ENCODE peak calls at places on chromosomes 6 and 20, in five cellular contexts. M, S, Z, I and T are unnamed samples.

GRCh38 chr6:32854376-32855178 is 585 bp downstream of the PSMB9 start:
- DNase-seq in M (no peak), S (no peak), Z (no peak), I (no peak), T (no peak)

GRCh38 chr6:100307561-100307960 is 157.2 kb downstream of the SIM1 start:
- DNase-seq in M (no peak), S (no peak), Z (no peak), I (peak), T (no peak)

GRCh38 chr6:8535505-8535904 is 100.2 kb upstream of the SLC35B3 start:
- DNase-seq in M (no peak), S (no peak), Z (no peak), I (peak), T (no peak)

GRCh38 chr20:46827718-46828458 is 66.8 kb upstream of the EYA2 start:
- DNase-seq in M (no peak), S (no peak), Z (no peak), I (no peak), T (no peak)

GRCh38 chr6:111478749-111479148 is 4.3 kb downstream of the REV3L start:
- DNase-seq in M (no peak), S (no peak), Z (peak), I (peak), T (no peak)

GRCh38 chr20:64156136-64156885 is 7.9 kb upstream of the MYT1 start:
- DNase-seq in M (no peak), S (no peak), Z (no peak), I (no peak), T (no peak)

GRCh38 chr6:138155443-138155842 is 6.3 kb upstream of the ARFGEF3 start:
- DNase-seq in M (no peak), S (no peak), Z (no peak), I (no peak), T (no peak)

GRCh38 chr20:17875981-17876385 is 92.6 kb downstream of the SNX5 start:
- DNase-seq in M (no peak), S (no peak), Z (no peak), I (no peak), T (no peak)

GRCh38 chr20:25247100-25247665 is 702 bp upstream of the PYGB start:
- DNase-seq in M (peak), S (no peak), Z (no peak), I (peak), T (peak)

GRCh38 chr20:48697845-48698491 is 129.8 kb downstream of the PREX1 start:
- DNase-seq in M (peak), S (peak), Z (peak), I (peak), T (no peak)

GRCh38 chr6:73139681-73140080 is 85.6 kb downstream of the KHDC1L start:
- DNase-seq in M (no peak), S (no peak), Z (no peak), I (no peak), T (no peak)

GRCh38 chr6:41648070-41648585 is 9.9 kb downstream of the MDFI start:
- DNase-seq in M (no peak), S (no peak), Z (no peak), I (no peak), T (no peak)

GRCh38 chr20:49989234-49990065 is 6.7 kb downstream of the SNAI1 start:
- DNase-seq in M (no peak), S (no peak), Z (peak), I (no peak), T (no peak)

GRCh38 chr20:24798930-24799705 is 150.0 kb upstream of the CST7 start:
- DNase-seq in M (no peak), S (no peak), Z (peak), I (no peak), T (no peak)

GRCh38 chr6:6434723-6435122 is 114.3 kb upstream of the F13A1 start:
- DNase-seq in M (no peak), S (no peak), Z (no peak), I (no peak), T (no peak)

GRCh38 chr6:158047120-158047518 is 65.5 kb downstream of the SYNJ2 start:
- DNase-seq in M (no peak), S (no peak), Z (peak), I (no peak), T (no peak)

GRCh38 chr6:133621751-133622150 is 267.2 kb upstream of the TCF21 start:
- DNase-seq in M (no peak), S (no peak), Z (no peak), I (peak), T (no peak)

GRCh38 chr6:157281570-157281969 is 41.7 kb downstream of the TMEM242 start:
- DNase-seq in M (peak), S (no peak), Z (no peak), I (no peak), T (no peak)

GRCh38 chr6:113862112-113862511 is 5.0 kb downstream of the MARCKS start:
- DNase-seq in M (no peak), S (no peak), Z (no peak), I (peak), T (no peak)

GRCh38 chr6:127420558-127420957 is 38.6 kb downstream of the KIAA0408 start:
- DNase-seq in M (no peak), S (peak), Z (peak), I (peak), T (no peak)

GRCh38 chr6:26044140-26045045 is 42.8 kb upstream of the HFE start:
- DNase-seq in M (no peak), S (no peak), Z (no peak), I (no peak), T (no peak)

GRCh38 chr20:37527638-37528441 is at the start of gene BLCAP:
- DNase-seq in M (peak), S (no peak), Z (peak), I (peak), T (peak)

GRCh38 chr20:36919715-36920333 is 31.7 kb downstream of the SAMHD1 start:
- DNase-seq in M (no peak), S (no peak), Z (peak), I (peak), T (no peak)

GRCh38 chr6:76866091-76866490 is 597.2 kb downstream of the HTR1B start:
- DNase-seq in M (no peak), S (no peak), Z (no peak), I (no peak), T (no peak)

GRCh38 chr6:76867182-76867581 is 596.1 kb downstream of the HTR1B start:
- DNase-seq in M (no peak), S (no peak), Z (no peak), I (no peak), T (no peak)

GRCh38 chr6:76856065-76856464 is 607.2 kb downstream of the HTR1B start:
- DNase-seq in M (no peak), S (no peak), Z (no peak), I (no peak), T (no peak)

GRCh38 chr6:76862966-76863365 is 600.3 kb downstream of the HTR1B start:
- DNase-seq in M (no peak), S (no peak), Z (no peak), I (no peak), T (no peak)

DNA sequence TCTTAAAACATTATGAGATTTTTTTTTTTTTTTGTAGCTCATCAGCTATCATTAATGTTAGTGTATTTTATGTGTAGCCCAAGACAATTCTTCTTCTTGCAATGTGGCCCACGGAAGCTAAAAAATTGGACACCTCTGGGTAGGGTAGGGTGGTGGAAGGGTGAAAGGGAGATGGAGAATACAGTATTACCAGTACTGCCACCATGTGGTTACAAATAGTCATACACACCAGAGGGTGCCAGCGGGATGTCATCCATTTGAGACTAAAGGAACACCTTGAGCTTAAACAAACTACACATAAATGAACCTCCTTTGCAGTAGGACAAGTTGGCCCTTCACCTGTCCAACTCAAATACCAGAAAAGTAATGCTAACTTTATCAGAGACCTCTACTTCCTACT is 601.9 kb downstream of the HTR1B start:
- DNase-seq in M (no peak), S (no peak), Z (no peak), I (peak), T (no peak)
- TF ChIP-seq CTCF in M (peak), S (peak), Z (no peak), I (peak), T (peak)

DNA sequence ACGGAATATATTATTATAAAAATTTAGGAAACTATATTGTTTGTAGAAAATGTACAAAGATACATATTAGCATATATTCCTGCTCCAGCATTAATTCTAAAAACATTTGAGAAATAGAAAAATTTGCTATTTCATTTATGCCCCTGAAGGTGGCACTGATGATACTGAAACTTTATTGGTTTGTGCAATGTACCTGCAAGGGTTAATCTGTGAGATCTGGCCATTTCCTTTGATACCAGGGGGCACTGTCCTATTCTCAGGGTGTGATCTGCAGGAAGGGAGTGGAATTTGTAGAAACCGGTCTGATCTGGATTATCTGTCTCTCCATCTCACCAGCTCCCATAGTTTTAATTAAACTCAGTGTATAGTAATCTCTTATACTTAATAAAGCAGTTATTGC is 625.1 kb upstream of the IMPG1 start:
- DNase-seq in M (no peak), S (no peak), Z (no peak), I (peak), T (no peak)
- TF ChIP-seq CTCF in M (no peak), S (peak), Z (peak), I (no peak), T (no peak)

DNA sequence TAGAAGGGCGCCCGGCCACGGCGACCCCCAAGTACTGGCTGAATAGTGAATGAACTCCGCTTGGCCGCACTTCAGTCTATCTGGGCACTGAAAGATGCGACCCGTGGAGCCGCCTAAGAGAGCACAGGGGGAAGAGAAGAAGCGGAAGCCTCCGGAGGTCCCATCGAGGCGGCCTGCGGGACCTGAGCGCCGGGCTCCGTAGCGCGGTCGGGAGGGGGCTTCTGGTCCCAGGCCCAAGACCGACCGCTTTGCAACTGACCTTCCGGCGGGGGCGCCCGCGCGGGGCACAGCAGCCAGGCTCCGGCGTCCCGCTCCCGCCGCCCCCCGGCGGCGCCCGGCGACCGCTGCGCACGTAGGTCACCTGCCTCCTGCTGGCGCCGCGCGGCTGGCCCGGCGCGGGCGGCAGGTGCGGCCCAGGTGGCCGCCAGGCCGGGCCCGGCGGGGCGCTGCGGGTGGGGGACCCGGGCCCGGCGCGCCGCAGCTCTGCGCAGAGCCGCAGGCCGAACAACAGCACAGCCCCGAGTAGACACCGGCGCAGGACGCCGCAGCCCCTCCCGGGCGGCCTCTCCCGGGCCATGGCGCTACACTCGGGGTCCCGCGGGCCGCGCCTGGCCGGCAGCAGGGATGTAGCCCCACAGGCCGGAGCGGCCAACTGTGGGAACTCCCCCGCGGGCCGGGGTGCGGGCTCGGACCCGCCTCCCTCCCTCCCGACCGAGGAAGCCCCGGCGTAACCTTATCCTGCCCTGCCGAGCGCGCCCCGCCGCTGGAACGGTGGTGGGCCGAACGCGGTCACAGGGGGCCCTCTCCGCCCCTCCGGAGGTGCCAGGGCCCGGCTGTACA is at the start of gene METTL24:
- DNase-seq in M (peak), S (no peak), Z (no peak), I (no peak), T (peak)
- TF ChIP-seq CTCF in M (no peak), S (no peak), Z (no peak), I (no peak), T (peak)

GRCh38 chr20:59413326-59413865 is 113.0 kb downstream of the EDN3 start:
- DNase-seq in M (no peak), S (no peak), Z (no peak), I (no peak), T (no peak)

GRCh38 chr20:59412251-59412650 is 111.8 kb downstream of the EDN3 start:
- DNase-seq in M (no peak), S (no peak), Z (no peak), I (no peak), T (no peak)

GRCh38 chr20:59411191-59411988 is 111.0 kb downstream of the EDN3 start:
- DNase-seq in M (no peak), S (no peak), Z (no peak), I (no peak), T (no peak)

GRCh38 chr20:59415224-59415623 is 114.8 kb downstream of the EDN3 start:
- DNase-seq in M (no peak), S (no peak), Z (no peak), I (no peak), T (no peak)

DNA sequence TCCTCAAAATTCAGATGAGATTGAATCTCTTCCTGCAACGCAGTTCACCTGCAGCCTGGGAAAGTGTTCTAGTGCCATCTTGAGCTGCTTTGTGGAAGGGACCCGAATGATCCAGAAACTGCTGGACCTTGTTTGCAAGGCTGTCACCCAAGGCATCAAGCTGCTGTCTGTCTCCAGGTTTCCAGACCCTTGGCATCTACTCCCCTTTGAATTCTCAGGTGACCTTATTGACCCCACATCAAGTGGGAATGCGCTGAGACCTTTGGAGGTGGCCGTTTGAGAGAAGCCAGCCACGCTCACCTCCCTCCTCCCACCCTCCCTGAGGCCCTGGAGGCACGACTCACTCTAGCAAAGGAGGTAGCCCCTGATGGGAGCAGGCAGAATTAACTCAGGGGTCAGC is 112.5 kb downstream of the EDN3 start:
- DNase-seq in M (no peak), S (no peak), Z (no peak), I (no peak), T (no peak)
- TF ChIP-seq CTCF in M (no peak), S (no peak), Z (no peak), I (no peak), T (peak)

GRCh38 chr6:160930547-160931377 is 60.8 kb upstream of the MAP3K4 start:
- DNase-seq in M (peak), S (no peak), Z (peak), I (peak), T (peak)

GRCh38 chr6:160931378-160932343 is 59.9 kb upstream of the MAP3K4 start:
- DNase-seq in M (no peak), S (no peak), Z (no peak), I (no peak), T (no peak)

GRCh38 chr6:160934157-160934556 is 57.4 kb upstream of the MAP3K4 start:
- DNase-seq in M (no peak), S (no peak), Z (no peak), I (no peak), T (no peak)

GRCh38 chr6:160929831-160930230 is 61.7 kb upstream of the MAP3K4 start:
- DNase-seq in M (no peak), S (no peak), Z (no peak), I (no peak), T (no peak)

GRCh38 chr6:160933256-160933655 is 58.3 kb upstream of the MAP3K4 start:
- DNase-seq in M (no peak), S (no peak), Z (no peak), I (no peak), T (no peak)
- TF ChIP-seq CTCF in M (no peak), S (no peak), Z (no peak), I (peak), T (peak)

GRCh38 chr20:59729476-59729875 is 125.1 kb downstream of the PHACTR3 start:
- DNase-seq in M (no peak), S (no peak), Z (no peak), I (no peak), T (no peak)
- TF ChIP-seq CTCF in M (no peak), S (no peak), Z (no peak), I (no peak), T (no peak)

GRCh38 chr20:62441986-62442539 is 14.7 kb upstream of the RBBP8NL start:
- DNase-seq in M (no peak), S (no peak), Z (no peak), I (no peak), T (no peak)
- TF ChIP-seq CTCF in M (no peak), S (no peak), Z (no peak), I (no peak), T (no peak)